ENCODE peak calls at places on chromosomes 11 and 22, in four cellular contexts. W, U, L and J are unnamed samples. For H3K9me3, the result is how much of the 10 kb centered on the place peaks cover.

GRCh38 chr22:26259510-26259909 is 90.2 kb downstream of the SEZ6L start:
- DNase-seq in W (no peak), L (no peak), U (peak), J (no peak)

GRCh38 chr22:41229730-41230398 is 10.9 kb downstream of the CHADL start:
- DNase-seq in W (no peak), L (no peak), U (no peak), J (no peak)

GRCh38 chr11:47143322-47143721 is 33.4 kb downstream of the ARFGAP2 start:
- DNase-seq in U (peak), L (no peak), W (no peak), J (no peak)

GRCh38 chr11:57493507-57494503 is 21.7 kb downstream of the SLC43A1 start:
- DNase-seq in U (peak), L (peak), W (peak), J (peak)

GRCh38 chr11:61080526-61080925 is 21.8 kb upstream of the CD5 start:
- DNase-seq in W (peak), L (peak), U (no peak), J (no peak)

GRCh38 chr11:23988381-23989006 is 508.4 kb upstream of the LUZP2 start:
- DNase-seq in L (no peak), U (no peak), W (no peak), J (no peak)

GRCh38 chr11:32290783-32291182 is 144.6 kb downstream of the WT1 start:
- DNase-seq in W (no peak), U (peak), L (no peak), J (no peak)

GRCh38 chr11:48081151-48082010 is 101.0 kb downstream of the PTPRJ start:
- DNase-seq in L (peak), U (peak), W (peak), J (no peak)

GRCh38 chr11:78514922-78515502 is 59.7 kb downstream of the NARS2 start:
- DNase-seq in U (no peak), W (no peak), L (no peak), J (no peak)

GRCh38 chr11:10144954-10145353 is 149.1 kb downstream of the SBF2 start:
- DNase-seq in U (no peak), W (no peak), L (no peak), J (no peak)

GRCh38 chr22:49487950-49488349 is 339.7 kb downstream of the BRD1 start:
- DNase-seq in U (no peak), L (no peak), W (no peak), J (no peak)

GRCh38 chr11:130606181-130606580 is 157.7 kb downstream of the ADAMTS15 start:
- DNase-seq in W (no peak), U (no peak), L (no peak), J (no peak)

GRCh38 chr11:61392991-61393595 is 706 bp downstream of the TMEM216 start:
- DNase-seq in W (peak), L (no peak), U (no peak), J (no peak)

GRCh38 chr11:36750349-36750748 is 152.3 kb upstream of the RAG2 start:
- DNase-seq in U (no peak), W (no peak), L (no peak), J (no peak)

GRCh38 chr11:95301497-95301896 is 70.5 kb upstream of the SESN3 start:
- DNase-seq in W (no peak), L (no peak), U (peak), J (peak)

GRCh38 chr22:17774206-17774927 is at the start of gene BID:
- DNase-seq in W (peak), U (no peak), L (peak), J (no peak)

GRCh38 chr11:44592125-44592643 is 26.7 kb downstream of the CD82 start:
- DNase-seq in W (no peak), U (peak), L (no peak), J (no peak)

GRCh38 chr11:6307879-6308278 is 12.4 kb downstream of the CAVIN3 start:
- DNase-seq in U (no peak), W (no peak), L (no peak), J (no peak)

DNA sequence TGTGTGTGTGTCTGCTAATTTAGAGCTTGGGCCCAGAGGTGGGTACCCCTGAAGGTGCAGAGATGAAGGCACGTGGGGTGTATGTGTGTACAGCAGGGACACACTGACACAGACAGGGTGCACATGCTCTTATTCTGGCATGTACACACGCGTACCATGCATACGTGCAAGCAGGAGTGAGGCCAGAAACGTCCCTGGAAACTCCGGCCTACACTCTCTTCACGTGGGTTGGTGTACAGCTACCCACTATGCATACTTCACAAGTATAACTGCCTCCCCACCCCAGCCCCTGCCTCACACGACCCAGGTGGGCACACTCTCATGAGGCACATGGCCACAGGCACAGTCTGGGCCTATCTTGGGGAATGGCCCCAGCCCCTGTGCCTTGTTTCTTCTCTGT is 27.5 kb upstream of the JAM3 start:
- DNase-seq in L (no peak), W (no peak), U (no peak), J (no peak)
- H3K27ac ChIP-seq in L (no peak), W (no peak), U (no peak), J (no peak)

DNA sequence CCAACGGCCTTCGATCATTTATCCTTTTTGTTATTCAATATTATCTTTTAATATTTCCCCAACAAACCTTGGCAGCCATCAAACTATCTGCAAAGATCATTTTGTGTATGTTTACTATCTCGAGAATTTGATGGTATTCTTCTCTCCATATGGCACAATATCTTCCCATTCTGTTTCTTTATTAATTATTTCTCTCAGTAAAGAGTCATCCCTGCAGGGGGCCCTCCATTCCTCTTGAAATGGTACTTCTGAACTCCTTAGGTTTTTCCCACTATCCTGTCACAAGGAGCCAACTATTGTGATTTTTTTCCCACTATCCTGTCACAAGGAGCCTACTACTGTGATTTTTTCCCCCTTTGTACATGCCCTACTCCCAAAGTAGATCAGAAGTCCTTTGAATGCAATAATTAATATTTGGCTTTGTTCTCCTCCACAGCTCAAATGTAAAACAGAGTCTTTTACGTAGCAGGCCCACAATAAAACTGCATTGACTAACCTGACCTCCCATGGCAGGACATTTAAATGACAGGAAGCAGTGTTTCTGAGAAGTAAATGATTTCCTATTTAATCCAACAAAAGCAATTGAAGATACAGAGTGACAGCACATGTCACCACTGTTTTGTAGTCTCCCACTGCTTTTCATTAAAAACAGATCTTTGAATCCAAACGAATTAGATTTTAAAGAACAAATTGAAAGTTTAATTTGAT is 43.3 kb downstream of the PDGFD start:
- DNase-seq in L (no peak), W (no peak), U (no peak), J (no peak)
- TF ChIP-seq CTCF in L (no peak), W (no peak), U (no peak), J (no peak)

GRCh38 chr22:30968015-30968923 is at the start of gene MORC2:
- DNase-seq in U (no peak), L (peak), W (no peak), J (no peak)

GRCh38 chr22:30968924-30969531 is at the start of gene TUG1:
- DNase-seq in L (peak), W (peak), U (peak), J (peak)

GRCh38 chr22:30964858-30965257 is 3.7 kb downstream of the MORC2 start:
- DNase-seq in L (no peak), U (no peak), W (no peak), J (no peak)

GRCh38 chr22:30969532-30970355 is 679 bp downstream of the TUG1 start:
- DNase-seq in U (peak), L (peak), W (peak), J (no peak)

DNA sequence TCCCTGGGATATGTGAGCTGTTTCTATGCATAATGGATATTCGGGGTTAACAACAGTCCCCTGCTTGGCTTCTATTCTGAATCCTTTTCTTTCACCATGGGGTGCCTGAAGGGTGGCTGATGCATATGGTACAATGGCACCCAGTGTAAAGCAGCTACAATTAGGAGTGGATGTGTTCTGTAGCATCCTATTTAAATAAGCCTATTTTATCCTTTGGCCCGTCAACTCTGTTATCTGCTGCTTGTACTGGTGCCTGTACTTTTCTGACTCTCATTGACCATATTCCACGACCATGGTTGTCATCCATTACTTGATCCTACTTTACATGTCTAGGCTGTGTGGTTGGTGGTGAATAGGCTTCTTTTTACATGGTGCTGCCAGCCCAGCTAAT is 1.3 kb downstream of the TUG1 start:
- DNase-seq in L (no peak), W (no peak), U (no peak), J (no peak)
- H3K9me3 ChIP-seq in L (under half), W (half or more), U (under half), J (under half)

DNA sequence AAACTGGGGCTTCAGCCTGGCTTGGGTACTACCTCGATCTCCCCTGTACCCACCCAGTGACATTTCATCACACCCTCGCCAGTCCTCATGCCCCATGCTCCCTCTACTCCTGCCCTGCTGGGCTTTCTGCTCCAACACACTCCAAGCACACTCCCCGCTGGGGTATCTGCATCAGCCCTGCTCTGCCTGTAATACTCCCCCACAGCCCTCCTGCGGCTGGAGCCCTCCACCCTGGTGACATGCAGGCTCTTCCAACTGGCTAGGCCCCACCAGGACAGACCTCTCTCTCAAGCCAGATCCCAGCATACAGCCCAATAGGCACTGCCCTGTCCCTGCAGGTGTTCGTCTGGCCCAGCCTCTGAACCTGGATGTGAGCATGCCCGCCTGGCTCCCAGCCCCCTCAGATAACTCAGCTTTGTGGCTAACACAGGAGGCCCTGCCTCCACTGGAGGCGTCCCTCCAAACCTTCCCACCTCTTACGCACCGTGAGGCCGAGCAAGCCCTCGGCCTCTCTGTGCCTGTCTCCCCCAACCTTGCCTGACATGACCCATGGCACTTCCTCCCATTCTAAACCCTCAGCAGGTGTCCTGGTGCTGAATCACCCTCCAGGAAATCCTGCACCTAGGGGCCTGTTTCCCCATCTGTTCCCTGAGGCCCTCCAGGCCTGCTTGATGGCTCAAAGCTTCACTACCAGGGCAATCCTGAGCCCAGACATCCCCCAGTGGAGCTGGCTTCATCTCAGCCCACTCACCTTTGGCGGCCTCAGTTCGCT is 33.5 kb upstream of the TXNRD2 start:
- DNase-seq in U (no peak), L (no peak), W (no peak), J (no peak)
- H3K27ac ChIP-seq in U (no peak), L (no peak), W (no peak), J (no peak)

GRCh38 chr11:75376175-75376574 is 23.1 kb upstream of the RPS3 start:
- DNase-seq in U (no peak), W (no peak), L (no peak), J (no peak)
- TF ChIP-seq CTCF in U (no peak), W (no peak), L (no peak), J (no peak)

GRCh38 chr11:114609429-114609828 is 13.8 kb upstream of the NXPE4 start:
- DNase-seq in W (no peak), U (no peak), L (no peak), J (no peak)
- H3K9me3 ChIP-seq in W (under half), U (under half), L (under half), J (under half)

DNA sequence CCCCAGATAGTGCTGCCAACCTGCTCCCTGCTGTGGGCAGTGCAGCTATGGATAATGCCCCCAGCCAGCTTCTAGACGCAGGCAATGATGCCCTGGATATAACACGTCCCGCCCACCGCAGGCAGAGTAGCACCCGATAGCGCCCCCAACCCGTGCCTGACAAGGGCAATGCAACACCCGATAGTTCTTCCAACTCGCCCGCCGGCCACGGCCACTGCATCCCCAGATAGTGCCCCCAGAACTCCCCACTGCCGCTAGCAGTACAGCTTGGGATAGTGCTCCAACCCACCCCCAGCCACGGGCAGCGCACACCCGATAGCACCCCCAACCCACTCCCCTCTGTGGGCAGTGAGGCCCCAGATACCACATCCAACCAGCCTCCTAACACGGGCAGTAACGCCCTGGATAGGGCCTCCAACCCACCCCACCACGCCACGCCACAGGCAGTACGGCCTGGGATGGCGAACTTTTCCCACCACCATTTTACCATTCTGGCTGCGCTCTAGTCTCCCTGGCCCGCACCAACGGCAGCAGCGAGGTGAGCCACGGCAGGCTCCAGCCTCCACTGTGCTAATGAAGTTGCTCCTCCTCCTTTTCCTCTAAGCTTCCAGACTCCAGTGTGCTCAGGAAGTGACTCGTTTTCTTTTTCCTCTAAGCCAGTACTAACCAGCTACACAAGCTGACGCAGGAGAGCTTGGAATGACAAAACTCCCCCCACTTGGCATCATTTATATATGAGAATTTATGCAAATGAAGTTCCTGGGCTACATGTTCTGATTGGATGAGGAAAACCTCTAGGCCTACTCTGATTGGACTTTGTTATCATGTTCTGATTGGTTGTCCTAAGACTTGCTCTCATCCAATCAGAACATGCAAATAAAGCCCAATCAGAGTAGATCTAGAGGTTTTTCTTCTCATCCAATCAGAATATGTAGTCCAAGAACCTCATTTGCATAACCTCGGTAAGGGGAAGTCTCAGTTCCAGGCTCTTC is 3.0 kb upstream of the RFPL3 start:
- DNase-seq in U (peak), L (no peak), W (no peak), J (no peak)
- H3K27ac ChIP-seq in U (no peak), L (no peak), W (no peak), J (no peak)

GRCh38 chr22:22398530-22399327 is 109.8 kb downstream of the ZNF280B start:
- DNase-seq in L (no peak), U (no peak), W (no peak), J (no peak)

GRCh38 chr22:22401381-22401780 is 107.2 kb downstream of the ZNF280B start:
- DNase-seq in U (no peak), W (no peak), L (no peak), J (no peak)

GRCh38 chr22:22400964-22401363 is 107.6 kb downstream of the ZNF280B start:
- DNase-seq in U (no peak), W (no peak), L (no peak), J (no peak)

GRCh38 chr22:22397875-22398524 is 110.5 kb downstream of the ZNF280B start:
- DNase-seq in L (no peak), U (no peak), W (no peak), J (no peak)

GRCh38 chr22:22400099-22400498 is 108.4 kb downstream of the ZNF280B start:
- DNase-seq in U (no peak), L (no peak), W (no peak), J (no peak)
- TF ChIP-seq CTCF in U (no peak), L (no peak), W (no peak), J (no peak)